ENCODE peak calls at places on chromosomes 12 and 14, in eight cellular contexts. T, P, X, H, C, Y, L and I are unnamed samples.

GRCh38 chr14:74941676-74942097 is 13.7 kb downstream of the PGF start:
- DNase-seq in Y (peak; percentile 81), P (no peak), C (peak; percentile 52), L (no peak), X (peak; percentile 58), H (no peak), T (peak; percentile 57), I (no peak)

GRCh38 chr14:36344211-36344610 is 23.8 kb upstream of the MBIP start:
- DNase-seq in Y (no peak), T (no peak), X (no peak), P (no peak), C (no peak), L (no peak), H (no peak), I (peak; percentile 8)

GRCh38 chr14:74508844-74509428 is 15.4 kb downstream of the ISCA2 start:
- DNase-seq in C (no peak), T (no peak), P (no peak), L (no peak), Y (no peak), H (no peak), X (no peak), I (no peak)

GRCh38 chr12:50221228-50222008 is 54.2 kb upstream of the CERS5 start:
- DNase-seq in P (no peak), H (no peak), X (no peak), Y (no peak), L (peak; percentile 85), T (no peak), C (peak; percentile 58), I (peak; percentile 66)

GRCh38 chr14:103112488-103113243 is 10.6 kb upstream of the TNFAIP2 start:
- DNase-seq in X (no peak), H (no peak), Y (no peak), L (no peak), T (no peak), C (no peak), P (no peak), I (no peak)

GRCh38 chr12:54716284-54716683 is 68.1 kb upstream of the DCD start:
- DNase-seq in H (no peak), L (no peak), Y (no peak), X (no peak), T (no peak), C (no peak), P (no peak), I (no peak)

GRCh38 chr12:52686756-52687487 is 6.7 kb upstream of the KRT1 start:
- DNase-seq in C (no peak), H (no peak), Y (no peak), L (no peak), T (no peak), P (no peak), X (no peak), I (no peak)

GRCh38 chr12:47367912-47368537 is 288.3 kb upstream of the AMIGO2 start:
- DNase-seq in H (no peak), C (no peak), T (no peak), L (no peak), P (no peak), X (no peak), Y (no peak), I (no peak)

GRCh38 chr14:72261068-72261467 is 328.8 kb downstream of the RGS6 start:
- DNase-seq in P (no peak), Y (no peak), C (no peak), X (no peak), T (no peak), H (no peak), L (no peak), I (no peak)

GRCh38 chr14:63046339-63047268 is 1.3 kb upstream of the KCNH5 start:
- DNase-seq in T (no peak), P (peak; percentile 65), L (no peak), H (no peak), Y (no peak), X (no peak), C (no peak), I (peak; percentile 21)

GRCh38 chr12:102474438-102475064 is 5.8 kb downstream of the IGF1 start:
- DNase-seq in P (no peak), Y (no peak), L (no peak), H (peak; percentile 26), C (no peak), X (no peak), T (no peak), I (peak; percentile 38)

GRCh38 chr14:50425816-50426215 is 29.1 kb upstream of the CDKL1 start:
- DNase-seq in T (no peak), C (peak; percentile 59), L (no peak), H (no peak), P (no peak), X (no peak), Y (no peak), I (no peak)

GRCh38 chr14:47277703-47278102 is 397.7 kb downstream of the MDGA2 start:
- DNase-seq in L (no peak), H (no peak), P (no peak), C (no peak), X (no peak), Y (no peak), T (no peak), I (peak; percentile 72)

GRCh38 chr14:92412912-92413311 is 89.9 kb downstream of the SLC24A4 start:
- DNase-seq in T (no peak), H (no peak), Y (no peak), X (no peak), P (no peak), L (no peak), C (no peak), I (no peak)

GRCh38 chr12:95848575-95849388 is 10.0 kb upstream of the SNRPF start:
- DNase-seq in Y (no peak), C (peak; percentile 39), L (no peak), T (no peak), H (no peak), P (no peak), X (no peak), I (peak; percentile 45)

GRCh38 chr12:49364989-49365388 is 2.3 kb upstream of the SPATS2 start:
- DNase-seq in L (peak; percentile 25), H (no peak), T (no peak), C (peak; percentile 56), X (no peak), P (no peak), Y (no peak), I (no peak)

GRCh38 chr12:117875652-117876491 is 92.9 kb downstream of the KSR2 start:
- DNase-seq in P (peak; percentile 95), X (no peak), T (peak; percentile 23), C (peak; percentile 45), H (no peak), L (no peak), Y (peak; percentile 66), I (peak; percentile 96)

GRCh38 chr12:69639400-69640016 is 28.8 kb upstream of the LRRC10 start:
- DNase-seq in H (peak; percentile 61), P (peak; percentile 85), L (peak; percentile 37), X (peak; percentile 48), Y (no peak), T (peak; percentile 72), C (peak; percentile 67), I (peak; percentile 80)

GRCh38 chr12:510071-510825 is 50.5 kb downstream of the B4GALNT3 start:
- DNase-seq in Y (no peak), L (no peak), X (no peak), T (no peak), H (no peak), P (peak; percentile 69), C (no peak), I (peak; percentile 93)

GRCh38 chr12:52515927-52516831 is 4.0 kb downstream of the KRT5 start:
- DNase-seq in Y (no peak), P (peak; percentile 25), X (no peak), L (no peak), T (no peak), H (no peak), C (no peak), I (no peak)

GRCh38 chr12:92690601-92691000 is 12.2 kb upstream of the PLEKHG7 start:
- DNase-seq in P (no peak), C (no peak), H (no peak), L (no peak), T (no peak), X (no peak), Y (no peak), I (no peak)